ENCODE peak calls at places on chromosome 3, in seven cellular contexts. One of them, this sample, is unnamed.

GRCh38 chr3:108051005-108051404 is 39.8 kb downstream of the CD47 start:
- DNase-seq in NCI-H524: no peak
- DNase-seq in renal cortical epithelial cell: no peak
- DNase-seq in activated CD4-positive, alpha-beta T cell treated with anti-CD3 and anti-CD28 coated beads, Interleukin-2, amount 50 U/mL, for 1 hour: no peak
- DNase-seq in activated B cell treated with CpG ODN at 0.5 μM for 24 hours: no peak
- DNase-seq in RWPE1: peak
- DNase-seq in amniotic stem cell: no peak
- DNase-seq in this sample: no peak

GRCh38 chr3:25037049-25037547 is 391.0 kb upstream of the RARB start:
- DNase-seq in NCI-H524: no peak
- DNase-seq in renal cortical epithelial cell: no peak
- DNase-seq in activated CD4-positive, alpha-beta T cell treated with anti-CD3 and anti-CD28 coated beads, Interleukin-2, amount 50 U/mL, for 1 hour: no peak
- DNase-seq in activated B cell treated with CpG ODN at 0.5 μM for 24 hours: no peak
- DNase-seq in RWPE1: no peak
- DNase-seq in amniotic stem cell: no peak
- DNase-seq in this sample: no peak

GRCh38 chr3:149554826-149555225 is 80.3 kb downstream of the TM4SF4 start:
- DNase-seq in NCI-H524: no peak
- DNase-seq in renal cortical epithelial cell: peak
- DNase-seq in activated CD4-positive, alpha-beta T cell treated with anti-CD3 and anti-CD28 coated beads, Interleukin-2, amount 50 U/mL, for 1 hour: no peak
- DNase-seq in activated B cell treated with CpG ODN at 0.5 μM for 24 hours: no peak
- DNase-seq in RWPE1: peak
- DNase-seq in amniotic stem cell: peak
- DNase-seq in this sample: no peak

GRCh38 chr3:160755776-160756304 is at the start of gene PPM1L:
- DNase-seq in NCI-H524: peak
- DNase-seq in renal cortical epithelial cell: no peak
- DNase-seq in activated CD4-positive, alpha-beta T cell treated with anti-CD3 and anti-CD28 coated beads, Interleukin-2, amount 50 U/mL, for 1 hour: peak
- DNase-seq in activated B cell treated with CpG ODN at 0.5 μM for 24 hours: peak
- DNase-seq in RWPE1: peak
- DNase-seq in amniotic stem cell: peak
- DNase-seq in this sample: peak

GRCh38 chr3:52085883-52086282 is 29.5 kb upstream of the DUSP7 start:
- DNase-seq in NCI-H524: no peak
- DNase-seq in renal cortical epithelial cell: no peak
- DNase-seq in activated CD4-positive, alpha-beta T cell treated with anti-CD3 and anti-CD28 coated beads, Interleukin-2, amount 50 U/mL, for 1 hour: no peak
- DNase-seq in activated B cell treated with CpG ODN at 0.5 μM for 24 hours: no peak
- DNase-seq in RWPE1: no peak
- DNase-seq in amniotic stem cell: no peak
- DNase-seq in this sample: no peak

GRCh38 chr3:31444220-31445142 is 88.2 kb upstream of the STT3B start:
- DNase-seq in NCI-H524: no peak
- DNase-seq in renal cortical epithelial cell: no peak
- DNase-seq in activated CD4-positive, alpha-beta T cell treated with anti-CD3 and anti-CD28 coated beads, Interleukin-2, amount 50 U/mL, for 1 hour: no peak
- DNase-seq in activated B cell treated with CpG ODN at 0.5 μM for 24 hours: no peak
- DNase-seq in RWPE1: no peak
- DNase-seq in amniotic stem cell: no peak
- DNase-seq in this sample: no peak

GRCh38 chr3:14222900-14223594 is 44.4 kb downstream of the LSM3 start:
- DNase-seq in NCI-H524: no peak
- DNase-seq in renal cortical epithelial cell: no peak
- DNase-seq in activated CD4-positive, alpha-beta T cell treated with anti-CD3 and anti-CD28 coated beads, Interleukin-2, amount 50 U/mL, for 1 hour: no peak
- DNase-seq in activated B cell treated with CpG ODN at 0.5 μM for 24 hours: no peak
- DNase-seq in RWPE1: no peak
- DNase-seq in amniotic stem cell: no peak
- DNase-seq in this sample: no peak

GRCh38 chr3:128336337-128337156 is 130.1 kb downstream of the DNAJB8 start:
- DNase-seq in NCI-H524: no peak
- DNase-seq in renal cortical epithelial cell: no peak
- DNase-seq in activated CD4-positive, alpha-beta T cell treated with anti-CD3 and anti-CD28 coated beads, Interleukin-2, amount 50 U/mL, for 1 hour: no peak
- DNase-seq in activated B cell treated with CpG ODN at 0.5 μM for 24 hours: no peak
- DNase-seq in RWPE1: no peak
- DNase-seq in amniotic stem cell: no peak
- DNase-seq in this sample: no peak

GRCh38 chr3:88677311-88677710 is 430.1 kb upstream of the EPHA3 start:
- DNase-seq in NCI-H524: no peak
- DNase-seq in renal cortical epithelial cell: no peak
- DNase-seq in activated CD4-positive, alpha-beta T cell treated with anti-CD3 and anti-CD28 coated beads, Interleukin-2, amount 50 U/mL, for 1 hour: no peak
- DNase-seq in activated B cell treated with CpG ODN at 0.5 μM for 24 hours: no peak
- DNase-seq in RWPE1: no peak
- DNase-seq in amniotic stem cell: no peak
- DNase-seq in this sample: no peak

GRCh38 chr3:128448491-128448890 is 18.2 kb downstream of the DNAJB8 start:
- DNase-seq in NCI-H524: no peak
- DNase-seq in renal cortical epithelial cell: no peak
- DNase-seq in activated CD4-positive, alpha-beta T cell treated with anti-CD3 and anti-CD28 coated beads, Interleukin-2, amount 50 U/mL, for 1 hour: no peak
- DNase-seq in activated B cell treated with CpG ODN at 0.5 μM for 24 hours: no peak
- DNase-seq in RWPE1: no peak
- DNase-seq in amniotic stem cell: no peak
- DNase-seq in this sample: no peak

GRCh38 chr3:130395916-130396315 is 50.4 kb downstream of the COL6A5 start:
- DNase-seq in NCI-H524: no peak
- DNase-seq in renal cortical epithelial cell: peak
- DNase-seq in activated CD4-positive, alpha-beta T cell treated with anti-CD3 and anti-CD28 coated beads, Interleukin-2, amount 50 U/mL, for 1 hour: no peak
- DNase-seq in activated B cell treated with CpG ODN at 0.5 μM for 24 hours: no peak
- DNase-seq in RWPE1: peak
- DNase-seq in amniotic stem cell: no peak
- DNase-seq in this sample: no peak

This sample was measured in D341Med.